ENCODE peak calls at places on chromosomes 11 and 22, in nine cellular contexts. One of them, this sample, is unnamed.
A peak's percentile ranks its signal among the peaks of the same experiment; 100 is the strongest.

GRCh38 chr11:11373934-11374333 is 20.9 kb upstream of the CSNK2A3 start:
- DNase-seq in HCT116: no peak
- DNase-seq in lower leg skin: no peak
- DNase-seq in heart left ventricle: no peak
- DNase-seq in spleen: no peak
- DNase-seq in body of pancreas: no peak
- DNase-seq in stomach: no peak
- DNase-seq in sigmoid colon: no peak
- DNase-seq in suprapubic skin: no peak
- DNase-seq in this sample: no peak

GRCh38 chr11:103842191-103842590 is 194.2 kb upstream of the DDI1 start:
- DNase-seq in lower leg skin: no peak
- DNase-seq in heart left ventricle: no peak
- DNase-seq in stomach: no peak
- DNase-seq in suprapubic skin: no peak
- DNase-seq in body of pancreas: no peak
- DNase-seq in HCT116: no peak
- DNase-seq in spleen: no peak
- DNase-seq in sigmoid colon: no peak
- DNase-seq in this sample: no peak

GRCh38 chr11:117217685-117218084 is 14.2 kb downstream of the PCSK7 start:
- DNase-seq in stomach: no peak
- DNase-seq in HCT116: no peak
- DNase-seq in sigmoid colon: peak; percentile 62
- DNase-seq in suprapubic skin: no peak
- DNase-seq in spleen: no peak
- DNase-seq in body of pancreas: no peak
- DNase-seq in heart left ventricle: no peak
- DNase-seq in lower leg skin: no peak
- DNase-seq in this sample: no peak

GRCh38 chr11:102794382-102794781 is 3.6 kb downstream of the MMP1 start:
- DNase-seq in suprapubic skin: no peak
- DNase-seq in HCT116: peak; percentile 59
- DNase-seq in sigmoid colon: no peak
- DNase-seq in stomach: no peak
- DNase-seq in lower leg skin: no peak
- DNase-seq in heart left ventricle: no peak
- DNase-seq in body of pancreas: no peak
- DNase-seq in spleen: no peak
- DNase-seq in this sample: no peak

GRCh38 chr11:130042093-130042591 is 27.6 kb upstream of the APLP2 start:
- DNase-seq in suprapubic skin: no peak
- DNase-seq in spleen: no peak
- DNase-seq in heart left ventricle: no peak
- DNase-seq in sigmoid colon: no peak
- DNase-seq in HCT116: no peak
- DNase-seq in body of pancreas: peak; percentile 40
- DNase-seq in stomach: no peak
- DNase-seq in lower leg skin: no peak
- DNase-seq in this sample: peak; percentile 59

GRCh38 chr11:107545101-107545514 is 20.4 kb downstream of the ALKBH8 start:
- DNase-seq in sigmoid colon: no peak
- DNase-seq in suprapubic skin: no peak
- DNase-seq in HCT116: peak; percentile 76
- DNase-seq in spleen: no peak
- DNase-seq in stomach: no peak
- DNase-seq in heart left ventricle: no peak
- DNase-seq in lower leg skin: no peak
- DNase-seq in body of pancreas: no peak
- DNase-seq in this sample: no peak

GRCh38 chr11:130454495-130455262 is 6.2 kb downstream of the ADAMTS15 start:
- DNase-seq in HCT116: no peak
- DNase-seq in sigmoid colon: no peak
- DNase-seq in stomach: no peak
- DNase-seq in body of pancreas: no peak
- DNase-seq in lower leg skin: no peak
- DNase-seq in spleen: no peak
- DNase-seq in heart left ventricle: peak; percentile 39
- DNase-seq in suprapubic skin: no peak
- DNase-seq in this sample: no peak

GRCh38 chr11:79050784-79051183 is 390.0 kb downstream of the TENM4 start:
- DNase-seq in spleen: no peak
- DNase-seq in HCT116: no peak
- DNase-seq in stomach: no peak
- DNase-seq in sigmoid colon: no peak
- DNase-seq in suprapubic skin: no peak
- DNase-seq in heart left ventricle: peak; percentile 65
- DNase-seq in lower leg skin: no peak
- DNase-seq in body of pancreas: no peak
- DNase-seq in this sample: no peak

GRCh38 chr22:41285820-41286638 is at the start of gene RANGAP1:
- DNase-seq in spleen: peak; percentile 100
- DNase-seq in heart left ventricle: peak; percentile 99
- DNase-seq in body of pancreas: peak; percentile 98
- DNase-seq in lower leg skin: peak; percentile 99
- DNase-seq in sigmoid colon: peak; percentile 98
- DNase-seq in stomach: peak; percentile 98
- DNase-seq in suprapubic skin: peak; percentile 98
- DNase-seq in HCT116: peak; percentile 96
- DNase-seq in this sample: peak; percentile 78

GRCh38 chr22:41290262-41291221 is 4.6 kb upstream of the RANGAP1 start:
- DNase-seq in lower leg skin: no peak
- DNase-seq in sigmoid colon: no peak
- DNase-seq in spleen: no peak
- DNase-seq in body of pancreas: peak; percentile 29
- DNase-seq in stomach: no peak
- DNase-seq in heart left ventricle: no peak
- DNase-seq in suprapubic skin: no peak
- DNase-seq in HCT116: no peak
- DNase-seq in this sample: no peak

GRCh38 chr22:41286639-41287091 is 678 bp upstream of the RANGAP1 start:
- DNase-seq in lower leg skin: no peak
- DNase-seq in body of pancreas: no peak
- DNase-seq in heart left ventricle: no peak
- DNase-seq in stomach: no peak
- DNase-seq in sigmoid colon: no peak
- DNase-seq in suprapubic skin: no peak
- DNase-seq in HCT116: no peak
- DNase-seq in spleen: peak; percentile 83
- DNase-seq in this sample: no peak

GRCh38 chr22:41289681-41290080 is 3.7 kb upstream of the RANGAP1 start:
- DNase-seq in lower leg skin: no peak
- DNase-seq in heart left ventricle: no peak
- DNase-seq in stomach: no peak
- DNase-seq in suprapubic skin: no peak
- DNase-seq in spleen: no peak
- DNase-seq in HCT116: no peak
- DNase-seq in sigmoid colon: no peak
- DNase-seq in body of pancreas: no peak
- DNase-seq in this sample: no peak

DNA sequence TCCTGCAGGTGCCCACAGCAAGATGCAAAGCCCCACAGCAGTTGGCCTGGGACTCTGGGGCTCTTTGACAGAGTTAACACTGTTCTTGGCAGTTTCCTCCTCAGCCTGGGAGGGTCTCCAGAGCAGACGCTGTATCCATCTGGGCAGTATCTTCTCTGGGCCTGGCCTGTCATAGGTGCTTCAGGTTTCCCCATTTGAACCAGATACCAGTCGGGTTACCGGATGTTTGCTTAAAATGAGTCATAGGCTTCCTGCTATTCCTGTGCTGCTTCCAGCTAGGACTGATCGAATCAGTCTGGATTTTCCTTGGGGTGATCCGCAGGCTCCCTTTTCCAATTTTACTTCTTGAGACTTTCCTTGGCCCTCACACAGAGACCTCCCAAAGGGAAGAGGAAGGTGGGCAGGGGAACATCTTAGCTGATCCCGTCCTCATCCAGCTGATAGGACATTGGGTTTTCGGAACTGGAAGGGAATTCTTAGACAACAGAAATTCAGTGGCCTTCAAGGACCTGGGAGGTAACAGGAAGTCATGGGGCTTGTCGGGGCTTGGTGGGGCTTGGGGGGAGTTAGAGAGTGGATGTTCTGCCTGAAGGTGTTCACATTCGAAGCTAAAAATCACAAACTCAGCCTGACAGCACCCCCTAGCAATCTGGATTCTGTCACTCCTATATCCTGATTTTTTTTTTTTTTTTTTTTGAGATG is 2.4 kb upstream of the RANGAP1 start:
- DNase-seq in body of pancreas: peak; percentile 74
- DNase-seq in stomach: peak; percentile 37
- DNase-seq in heart left ventricle: no peak
- DNase-seq in spleen: no peak
- DNase-seq in lower leg skin: no peak
- DNase-seq in suprapubic skin: no peak
- DNase-seq in sigmoid colon: peak; percentile 69
- DNase-seq in HCT116: peak; percentile 74
- DNase-seq in this sample: no peak
- TF ChIP-seq POLR2A in body of pancreas: peak; percentile 40
- TF ChIP-seq POLR2A in stomach: no peak
- TF ChIP-seq POLR2A in heart left ventricle: no peak
- TF ChIP-seq POLR2A in spleen: no peak
- TF ChIP-seq POLR2A in lower leg skin: no peak
- TF ChIP-seq POLR2A in suprapubic skin: no peak
- TF ChIP-seq POLR2A in sigmoid colon: no peak
- TF ChIP-seq POLR2A in HCT116: peak; percentile 82
- TF ChIP-seq POLR2A in this sample: no peak

DNA sequence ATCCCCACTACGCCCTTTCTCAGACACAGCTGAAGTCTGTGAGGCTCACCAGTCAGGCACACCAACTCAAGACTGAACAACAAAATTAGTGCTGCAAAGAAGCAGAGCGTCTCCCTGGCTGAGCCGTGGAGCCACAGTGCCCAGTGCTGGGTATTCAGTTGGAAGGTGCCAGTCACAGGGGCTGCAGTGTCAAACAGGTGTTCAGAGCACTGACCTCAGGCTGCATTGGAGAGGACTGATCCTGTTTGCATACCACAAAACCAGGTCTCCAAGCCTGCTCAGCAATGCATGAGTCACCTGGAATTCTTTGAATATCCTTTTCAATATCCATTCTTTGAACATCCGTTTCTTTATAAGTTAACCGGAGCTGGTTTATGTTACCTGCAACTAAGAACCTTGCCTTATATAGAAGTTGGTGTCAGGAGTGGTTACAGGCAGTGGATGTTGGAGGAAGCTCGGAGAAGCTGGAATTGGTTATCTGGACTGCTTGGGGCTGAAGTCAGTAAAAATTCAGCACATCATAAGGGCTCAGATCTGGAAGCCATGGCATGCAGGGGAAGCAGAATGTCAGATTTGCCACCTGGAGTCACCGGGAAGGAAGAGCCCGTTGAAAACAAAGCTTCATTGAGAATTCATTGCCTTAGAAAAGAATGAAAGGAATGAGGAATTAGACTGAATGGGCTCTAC is 30.3 kb downstream of the PDGFB start:
- DNase-seq in sigmoid colon: no peak
- DNase-seq in heart left ventricle: no peak
- DNase-seq in body of pancreas: peak; percentile 48
- DNase-seq in stomach: no peak
- DNase-seq in suprapubic skin: peak; percentile 53
- DNase-seq in lower leg skin: peak; percentile 48
- DNase-seq in spleen: peak; percentile 34
- DNase-seq in HCT116: peak; percentile 73
- DNase-seq in this sample: peak; percentile 41
- TF ChIP-seq POLR2A in sigmoid colon: no peak
- TF ChIP-seq POLR2A in heart left ventricle: no peak
- TF ChIP-seq POLR2A in body of pancreas: no peak
- TF ChIP-seq POLR2A in stomach: no peak
- TF ChIP-seq POLR2A in suprapubic skin: no peak
- TF ChIP-seq POLR2A in lower leg skin: no peak
- TF ChIP-seq POLR2A in spleen: no peak
- TF ChIP-seq POLR2A in HCT116: no peak
- TF ChIP-seq POLR2A in this sample: no peak

GRCh38 chr11:68296344-68297051 is 15.9 kb upstream of the LRP5 start:
- DNase-seq in HCT116: no peak
- DNase-seq in sigmoid colon: no peak
- DNase-seq in lower leg skin: peak; percentile 80
- DNase-seq in body of pancreas: no peak
- DNase-seq in stomach: peak; percentile 55
- DNase-seq in heart left ventricle: no peak
- DNase-seq in spleen: no peak
- DNase-seq in suprapubic skin: no peak
- DNase-seq in this sample: no peak

GRCh38 chr11:68297494-68297811 is 14.9 kb upstream of the LRP5 start:
- DNase-seq in HCT116: no peak
- DNase-seq in lower leg skin: no peak
- DNase-seq in suprapubic skin: no peak
- DNase-seq in stomach: no peak
- DNase-seq in body of pancreas: no peak
- DNase-seq in spleen: no peak
- DNase-seq in heart left ventricle: no peak
- DNase-seq in sigmoid colon: no peak
- DNase-seq in this sample: no peak

GRCh38 chr11:68298659-68299516 is 13.5 kb upstream of the LRP5 start:
- DNase-seq in heart left ventricle: no peak
- DNase-seq in HCT116: no peak
- DNase-seq in suprapubic skin: no peak
- DNase-seq in lower leg skin: no peak
- DNase-seq in spleen: no peak
- DNase-seq in sigmoid colon: no peak
- DNase-seq in body of pancreas: no peak
- DNase-seq in stomach: no peak
- DNase-seq in this sample: no peak

GRCh38 chr11:68297052-68297378 is 15.4 kb upstream of the LRP5 start:
- DNase-seq in heart left ventricle: no peak
- DNase-seq in lower leg skin: no peak
- DNase-seq in stomach: no peak
- DNase-seq in suprapubic skin: no peak
- DNase-seq in spleen: no peak
- DNase-seq in HCT116: no peak
- DNase-seq in body of pancreas: no peak
- DNase-seq in sigmoid colon: no peak
- DNase-seq in this sample: no peak

DNA sequence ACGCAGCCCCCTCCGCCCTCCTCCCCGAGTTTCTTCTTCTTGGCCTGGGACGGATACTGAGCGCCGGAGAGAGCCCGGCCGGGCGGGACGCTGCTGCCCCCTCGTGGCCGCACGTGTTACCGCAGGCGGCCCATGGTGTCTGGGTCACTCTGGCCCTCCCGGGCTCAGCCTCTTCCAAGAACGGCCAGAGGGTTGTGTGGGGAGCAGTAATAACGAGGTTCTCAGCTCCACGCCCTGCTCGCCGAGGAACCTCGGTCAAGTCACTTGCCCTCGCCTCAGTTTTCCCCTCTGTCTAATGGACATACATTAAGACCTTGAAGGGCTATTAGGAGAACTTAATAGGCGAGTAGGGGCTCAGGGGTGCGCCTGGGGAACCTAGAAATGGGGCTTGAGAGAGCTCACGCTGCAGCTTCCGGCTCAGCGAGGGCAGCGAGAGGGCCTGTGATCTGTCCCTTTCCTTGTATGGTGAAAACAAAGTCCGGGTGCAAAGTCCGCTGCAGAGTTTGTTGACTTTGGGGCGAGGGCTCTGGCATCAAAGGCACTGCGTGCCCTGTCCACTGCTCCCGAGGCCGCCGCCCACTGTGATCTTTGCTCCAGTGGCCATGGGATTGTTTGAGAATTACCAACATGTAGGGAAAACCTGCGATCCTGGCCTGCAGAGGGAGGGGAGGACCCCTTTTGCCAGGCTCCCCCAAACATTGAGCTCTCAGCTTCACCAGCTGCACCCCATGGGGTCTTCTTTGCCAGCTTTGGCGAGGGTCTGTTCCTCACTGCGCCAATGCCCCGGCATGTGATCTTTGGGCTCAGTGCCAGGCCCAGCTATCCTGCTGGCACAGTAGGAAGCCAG is 14.4 kb upstream of the LRP5 start:
- DNase-seq in heart left ventricle: peak; percentile 79
- DNase-seq in spleen: peak; percentile 95
- DNase-seq in suprapubic skin: no peak
- DNase-seq in sigmoid colon: peak; percentile 86
- DNase-seq in lower leg skin: peak; percentile 95
- DNase-seq in HCT116: peak; percentile 52
- DNase-seq in stomach: peak; percentile 87
- DNase-seq in body of pancreas: peak; percentile 81
- DNase-seq in this sample: peak; percentile 85
- TF ChIP-seq POLR2A in heart left ventricle: no peak
- TF ChIP-seq POLR2A in spleen: no peak
- TF ChIP-seq POLR2A in suprapubic skin: no peak
- TF ChIP-seq POLR2A in sigmoid colon: no peak
- TF ChIP-seq POLR2A in lower leg skin: no peak
- TF ChIP-seq POLR2A in HCT116: no peak
- TF ChIP-seq POLR2A in stomach: no peak
- TF ChIP-seq POLR2A in body of pancreas: no peak
- TF ChIP-seq POLR2A in this sample: no peak

DNA sequence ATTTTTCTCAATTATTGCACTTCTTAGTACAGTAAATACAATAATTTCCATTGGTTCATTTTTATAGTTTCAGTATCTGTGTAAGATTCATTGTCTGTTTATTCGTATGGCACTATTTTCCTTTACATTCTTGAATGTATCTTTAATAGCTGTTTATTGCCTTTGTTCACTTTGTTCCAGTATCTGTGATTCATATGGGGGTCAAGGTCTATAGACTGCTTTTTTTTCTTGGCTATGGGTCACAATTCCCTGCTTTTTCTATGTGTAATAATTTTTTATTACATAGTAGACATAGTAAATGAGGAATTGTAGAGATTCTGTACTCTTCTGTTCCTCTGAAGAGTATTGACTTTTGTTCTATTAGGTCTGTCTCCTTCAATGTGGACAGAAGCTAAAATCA is 10.5 kb downstream of the ACRV1 start:
- DNase-seq in HCT116: no peak
- DNase-seq in suprapubic skin: no peak
- DNase-seq in stomach: no peak
- DNase-seq in body of pancreas: no peak
- DNase-seq in spleen: no peak
- DNase-seq in lower leg skin: no peak
- DNase-seq in heart left ventricle: no peak
- DNase-seq in sigmoid colon: no peak
- DNase-seq in this sample: no peak
- TF ChIP-seq POLR2A in HCT116: no peak
- TF ChIP-seq POLR2A in suprapubic skin: no peak
- TF ChIP-seq POLR2A in stomach: no peak
- TF ChIP-seq POLR2A in body of pancreas: no peak
- TF ChIP-seq POLR2A in spleen: no peak
- TF ChIP-seq POLR2A in lower leg skin: no peak
- TF ChIP-seq POLR2A in heart left ventricle: no peak
- TF ChIP-seq POLR2A in sigmoid colon: no peak
- TF ChIP-seq POLR2A in this sample: no peak

This sample was measured in H54.